ENCODE peak calls at places on chromosomes 3 and 15, in ten cellular contexts. One of them, this sample, is unnamed.

GRCh38 chr3:167350245-167350862 is 29.7 kb downstream of the ZBBX start:
- DNase-seq in body of pancreas: no peak
- DNase-seq in A549: peak
- DNase-seq in DMS79: no peak
- DNase-seq in progenitor cell of endocrine pancreas: no peak
- DNase-seq in Panc1: peak
- DNase-seq in AG08395: no peak
- DNase-seq in choroid plexus epithelial cell: peak
- DNase-seq in endothelial cell: peak
- DNase-seq in HTR-8/SVneo: peak
- DNase-seq in this sample: peak

GRCh38 chr3:20798666-20799065 is 612.7 kb upstream of the SGO1 start:
- DNase-seq in Panc1: no peak
- DNase-seq in choroid plexus epithelial cell: no peak
- DNase-seq in DMS79: no peak
- DNase-seq in HTR-8/SVneo: no peak
- DNase-seq in A549: no peak
- DNase-seq in body of pancreas: no peak
- DNase-seq in progenitor cell of endocrine pancreas: no peak
- DNase-seq in endothelial cell: no peak
- DNase-seq in AG08395: no peak
- DNase-seq in this sample: no peak

GRCh38 chr15:42199126-42199525 is 9.0 kb downstream of the VPS39 start:
- DNase-seq in body of pancreas: no peak
- DNase-seq in progenitor cell of endocrine pancreas: no peak
- DNase-seq in DMS79: no peak
- DNase-seq in Panc1: no peak
- DNase-seq in HTR-8/SVneo: no peak
- DNase-seq in choroid plexus epithelial cell: no peak
- DNase-seq in AG08395: no peak
- DNase-seq in A549: no peak
- DNase-seq in endothelial cell: no peak
- DNase-seq in this sample: no peak

GRCh38 chr3:100254168-100254777 is 6.5 kb upstream of the TBC1D23 start:
- DNase-seq in DMS79: peak
- DNase-seq in AG08395: peak
- DNase-seq in A549: peak
- DNase-seq in endothelial cell: peak
- DNase-seq in progenitor cell of endocrine pancreas: peak
- DNase-seq in HTR-8/SVneo: peak
- DNase-seq in Panc1: peak
- DNase-seq in body of pancreas: peak
- DNase-seq in choroid plexus epithelial cell: peak
- DNase-seq in this sample: no peak

GRCh38 chr3:127371846-127372245 is 84.0 kb upstream of the PRR20G start:
- DNase-seq in body of pancreas: no peak
- DNase-seq in HTR-8/SVneo: no peak
- DNase-seq in progenitor cell of endocrine pancreas: no peak
- DNase-seq in A549: no peak
- DNase-seq in DMS79: no peak
- DNase-seq in choroid plexus epithelial cell: no peak
- DNase-seq in AG08395: no peak
- DNase-seq in Panc1: no peak
- DNase-seq in endothelial cell: no peak
- DNase-seq in this sample: no peak

GRCh38 chr3:65946438-65946837 is 92.3 kb downstream of the MAGI1 start:
- DNase-seq in body of pancreas: peak
- DNase-seq in DMS79: no peak
- DNase-seq in HTR-8/SVneo: no peak
- DNase-seq in Panc1: no peak
- DNase-seq in choroid plexus epithelial cell: peak
- DNase-seq in endothelial cell: no peak
- DNase-seq in AG08395: no peak
- DNase-seq in progenitor cell of endocrine pancreas: no peak
- DNase-seq in A549: no peak
- DNase-seq in this sample: no peak

GRCh38 chr15:33963831-33964664 is 4.2 kb upstream of the CHRM5 start:
- DNase-seq in body of pancreas: no peak
- DNase-seq in endothelial cell: no peak
- DNase-seq in progenitor cell of endocrine pancreas: no peak
- DNase-seq in AG08395: peak
- DNase-seq in DMS79: peak
- DNase-seq in A549: peak
- DNase-seq in choroid plexus epithelial cell: peak
- DNase-seq in Panc1: peak
- DNase-seq in HTR-8/SVneo: peak
- DNase-seq in this sample: no peak

GRCh38 chr3:36319683-36320082 is 60.6 kb upstream of the STAC start:
- DNase-seq in body of pancreas: no peak
- DNase-seq in Panc1: no peak
- DNase-seq in endothelial cell: no peak
- DNase-seq in DMS79: no peak
- DNase-seq in HTR-8/SVneo: no peak
- DNase-seq in progenitor cell of endocrine pancreas: no peak
- DNase-seq in choroid plexus epithelial cell: no peak
- DNase-seq in A549: no peak
- DNase-seq in AG08395: no peak
- DNase-seq in this sample: no peak

GRCh38 chr15:67967871-67968423 is 86.2 kb upstream of the PIAS1 start:
- DNase-seq in progenitor cell of endocrine pancreas: peak
- DNase-seq in choroid plexus epithelial cell: peak
- DNase-seq in A549: no peak
- DNase-seq in Panc1: no peak
- DNase-seq in endothelial cell: peak
- DNase-seq in AG08395: peak
- DNase-seq in body of pancreas: peak
- DNase-seq in DMS79: peak
- DNase-seq in HTR-8/SVneo: peak
- DNase-seq in this sample: peak

GRCh38 chr15:78056714-78057269 is 20.7 kb downstream of the TBC1D2B start:
- DNase-seq in endothelial cell: no peak
- DNase-seq in progenitor cell of endocrine pancreas: no peak
- DNase-seq in body of pancreas: peak
- DNase-seq in AG08395: no peak
- DNase-seq in Panc1: no peak
- DNase-seq in choroid plexus epithelial cell: peak
- DNase-seq in DMS79: no peak
- DNase-seq in A549: no peak
- DNase-seq in HTR-8/SVneo: no peak
- DNase-seq in this sample: no peak

GRCh38 chr3:47283596-47284364 is 1.0 kb downstream of the KLHL18 start:
- DNase-seq in DMS79: no peak
- DNase-seq in body of pancreas: no peak
- DNase-seq in HTR-8/SVneo: no peak
- DNase-seq in A549: no peak
- DNase-seq in choroid plexus epithelial cell: peak
- DNase-seq in Panc1: no peak
- DNase-seq in endothelial cell: no peak
- DNase-seq in AG08395: peak
- DNase-seq in progenitor cell of endocrine pancreas: no peak
- DNase-seq in this sample: no peak